ENCODE peak calls at places on chromosomes 12 and 14, in eight cellular contexts. C, S, P, T, R, G, O and U are unnamed samples. For H3K4me1, the result is how much of the 10 kb centered on the place peaks cover.

GRCh38 chr12:18257251-18257650 is 4.1 kb upstream of the PIK3C2G start:
- DNase-seq in C (no peak), S (no peak), P (no peak), T (no peak), R (no peak), G (no peak), O (no peak), U (no peak)

GRCh38 chr14:104596927-104597351 is 7.6 kb downstream of the TMEM179 start:
- DNase-seq in C (no peak), S (peak), P (no peak), T (no peak), R (no peak), G (peak), O (no peak), U (no peak)

GRCh38 chr14:32508281-32508680 is 179.2 kb downstream of the AKAP6 start:
- DNase-seq in C (peak), S (no peak), P (peak), T (no peak), R (no peak), G (no peak), O (no peak), U (no peak)

GRCh38 chr12:95318071-95318545 is 100.5 kb downstream of the VEZT start:
- DNase-seq in C (peak), S (no peak), P (peak), T (no peak), R (no peak), G (no peak), O (peak), U (no peak)

GRCh38 chr12:89875809-89876208 is 167.2 kb upstream of the ATP2B1 start:
- DNase-seq in C (no peak), S (no peak), P (no peak), T (no peak), R (no peak), G (no peak), O (no peak), U (no peak)

GRCh38 chr14:24077086-24077485 is 5.7 kb downstream of the CPNE6 start:
- DNase-seq in C (no peak), S (no peak), P (no peak), T (no peak), R (no peak), G (no peak), O (no peak), U (no peak)

GRCh38 chr12:113846883-113847282 is 119.2 kb downstream of the RBM19 start:
- DNase-seq in C (no peak), S (no peak), P (no peak), T (no peak), R (no peak), G (no peak), O (no peak), U (no peak)

GRCh38 chr14:80946187-80946586 is 4.6 kb upstream of the CEP128 start:
- DNase-seq in C (no peak), S (no peak), P (peak), T (no peak), R (no peak), G (no peak), O (peak), U (no peak)

GRCh38 chr12:34602213-34602940 is 580.1 kb downstream of the ALG10 start:
- DNase-seq in C (no peak), S (peak), P (no peak), T (no peak), R (peak), G (peak), O (no peak), U (peak)

GRCh38 chr14:105411017-105411941 is 8.3 kb upstream of the MTA1 start:
- DNase-seq in C (peak), S (peak), P (peak), T (no peak), R (no peak), G (peak), O (peak), U (peak)

GRCh38 chr12:105992849-105993740 is 145.7 kb downstream of the NUAK1 start:
- DNase-seq in C (peak), S (no peak), P (peak), T (no peak), R (no peak), G (no peak), O (no peak), U (peak)

GRCh38 chr14:58082491-58083098 is 69.4 kb downstream of the ARMH4 start:
- DNase-seq in C (peak), S (no peak), P (peak), T (no peak), R (no peak), G (no peak), O (peak), U (no peak)

GRCh38 chr14:26395726-26396125 is 202.1 kb downstream of the NOVA1 start:
- DNase-seq in C (no peak), S (no peak), P (no peak), T (no peak), R (no peak), G (no peak), O (no peak), U (no peak)

GRCh38 chr12:105253882-105254513 is 18.0 kb upstream of the APPL2 start:
- DNase-seq in C (peak), S (peak), P (peak), T (no peak), R (no peak), G (no peak), O (peak), U (no peak)

GRCh38 chr12:96208801-96209534 is 14.8 kb downstream of the ELK3 start:
- DNase-seq in C (peak), S (no peak), P (no peak), T (no peak), R (no peak), G (peak), O (no peak), U (no peak)

GRCh38 chr12:93526786-93527428 is 45.6 kb upstream of the SOCS2 start:
- DNase-seq in C (peak), S (no peak), P (peak), T (no peak), R (no peak), G (no peak), O (peak), U (no peak)

GRCh38 chr12:6367969-6368892 is 7.1 kb downstream of the SCNN1A start:
- DNase-seq in C (no peak), S (peak), P (no peak), T (peak), R (no peak), G (no peak), O (peak), U (no peak)

GRCh38 chr14:81401420-81402122 is 1.4 kb upstream of the STON2 start:
- DNase-seq in C (peak), S (no peak), P (peak), T (no peak), R (no peak), G (no peak), O (peak), U (no peak)

GRCh38 chr14:60482743-60483142 is 3.1 kb downstream of the C14orf39 start:
- DNase-seq in C (no peak), S (no peak), P (peak), T (no peak), R (no peak), G (no peak), O (peak), U (no peak)

GRCh38 chr12:111076611-111077451 is 156.5 kb upstream of the MYL2 start:
- DNase-seq in C (no peak), S (no peak), P (no peak), T (no peak), R (no peak), G (no peak), O (no peak), U (no peak)

GRCh38 chr12:32365473-32366064 is 33.8 kb upstream of the FGD4 start:
- DNase-seq in C (peak), S (no peak), P (peak), T (peak), R (no peak), G (no peak), O (peak), U (peak)

GRCh38 chr12:85821759-85822158 is 14.4 kb downstream of the RASSF9 start:
- DNase-seq in C (no peak), S (no peak), P (no peak), T (no peak), R (no peak), G (no peak), O (peak), U (no peak)

GRCh38 chr12:47194501-47194900 is 114.7 kb upstream of the AMIGO2 start:
- DNase-seq in C (no peak), S (no peak), P (no peak), T (no peak), R (no peak), G (no peak), O (no peak), U (no peak)
- H3K4me1 ChIP-seq in C (under half), S (under half), P (under half), T (under half), R (under half), G (under half), O (under half), U (under half)

DNA sequence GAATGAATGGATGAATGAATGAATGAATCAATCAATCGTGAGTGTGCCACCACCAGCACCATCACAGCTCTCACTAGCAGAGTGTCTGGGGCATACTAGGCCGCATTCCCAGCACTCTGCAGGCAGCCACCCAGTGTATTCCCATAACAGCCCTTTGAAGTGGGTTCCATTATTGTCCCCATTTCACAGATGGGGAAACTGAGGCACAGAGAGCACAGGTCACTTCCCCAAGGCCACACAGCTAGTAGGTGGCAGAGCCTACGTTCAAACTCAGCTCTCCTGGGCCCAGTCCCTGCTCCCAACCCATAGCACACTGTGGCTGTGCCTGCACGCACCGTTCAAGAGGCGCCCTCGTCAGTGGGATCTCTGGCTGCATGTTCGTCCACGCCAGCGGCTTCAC is 88.1 kb downstream of the RFLNA start:
- DNase-seq in C (no peak), S (no peak), P (no peak), T (no peak), R (no peak), G (no peak), O (no peak), U (no peak)
- H3K4me1 ChIP-seq in C (under half), S (under half), P (half or more), T (under half), R (half or more), G (under half), O (half or more), U (under half)

GRCh38 chr14:68936476-68936875 is 42.6 kb downstream of the ACTN1 start:
- DNase-seq in C (peak), S (peak), P (no peak), T (no peak), R (no peak), G (no peak), O (no peak), U (peak)
- H3K4me1 ChIP-seq in C (half or more), S (under half), P (half or more), T (under half), R (half or more), G (under half), O (under half), U (under half)

GRCh38 chr12:46110220-46110700 is 119.9 kb upstream of the SCAF11 start:
- DNase-seq in C (no peak), S (no peak), P (no peak), T (peak), R (no peak), G (peak), O (no peak), U (peak)

GRCh38 chr12:46108721-46109120 is 118.3 kb upstream of the SCAF11 start:
- DNase-seq in C (no peak), S (no peak), P (no peak), T (no peak), R (no peak), G (no peak), O (no peak), U (no peak)

GRCh38 chr12:46107591-46107990 is 117.2 kb upstream of the SCAF11 start:
- DNase-seq in C (no peak), S (no peak), P (no peak), T (no peak), R (no peak), G (no peak), O (no peak), U (no peak)

GRCh38 chr12:46110928-46111699 is 120.7 kb upstream of the SCAF11 start:
- DNase-seq in C (no peak), S (no peak), P (no peak), T (no peak), R (no peak), G (no peak), O (no peak), U (no peak)

GRCh38 chr12:46109343-46110219 is 119.2 kb upstream of the SCAF11 start:
- DNase-seq in C (no peak), S (no peak), P (no peak), T (no peak), R (no peak), G (no peak), O (no peak), U (no peak)
- H3K4me1 ChIP-seq in C (under half), S (under half), P (under half), T (under half), R (under half), G (under half), O (under half), U (under half)

DNA sequence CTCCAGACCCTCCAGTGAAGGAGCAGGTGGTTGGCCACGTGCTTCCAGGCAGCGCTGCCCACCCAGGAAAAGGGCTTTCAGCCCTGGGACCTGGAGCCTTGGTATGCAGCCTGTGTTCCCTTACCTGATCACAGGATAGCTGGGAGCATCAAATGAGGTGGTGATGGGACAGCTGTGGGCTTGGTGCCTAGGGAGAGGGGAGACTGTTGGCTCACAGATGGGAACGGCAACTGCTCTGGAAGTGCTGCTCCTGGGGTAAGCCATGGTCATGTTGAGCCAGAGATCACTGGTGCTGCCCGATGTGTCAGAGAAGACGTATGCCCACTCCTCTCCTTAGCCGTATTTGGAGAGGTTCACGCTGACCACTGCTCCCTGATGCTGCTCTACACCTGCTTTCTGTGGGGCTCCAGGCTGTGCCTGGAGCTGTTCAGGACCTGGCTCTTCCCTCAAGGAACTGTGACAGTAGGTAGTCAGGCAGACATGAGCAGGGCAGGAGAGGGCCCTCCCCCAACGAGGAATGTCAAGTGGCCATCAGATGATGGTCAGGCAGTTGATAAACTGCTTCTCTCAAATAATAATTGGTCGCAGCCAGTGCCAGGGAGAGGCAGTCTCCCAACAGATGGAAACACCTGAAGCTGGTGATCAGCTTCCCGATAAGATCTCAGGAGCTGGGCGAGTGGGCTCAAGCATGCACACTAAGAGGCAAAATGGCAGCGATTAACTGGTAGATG is 2.8 kb upstream of the CYP46A1 start:
- DNase-seq in C (no peak), S (peak), P (no peak), T (no peak), R (peak), G (no peak), O (no peak), U (no peak)
- H3K4me1 ChIP-seq in C (under half), S (under half), P (under half), T (under half), R (under half), G (under half), O (under half), U (under half)

GRCh38 chr14:90805662-90806548 is 10.3 kb downstream of the TTC7B start:
- DNase-seq in C (peak), S (peak), P (no peak), T (no peak), R (no peak), G (no peak), O (no peak), U (peak)
- H3K4me1 ChIP-seq in C (under half), S (under half), P (under half), T (under half), R (under half), G (under half), O (under half), U (under half)

GRCh38 chr14:85279407-85279806 is 250.5 kb upstream of the FLRT2 start:
- DNase-seq in C (no peak), S (no peak), P (no peak), T (no peak), R (no peak), G (no peak), O (no peak), U (no peak)
- H3K4me1 ChIP-seq in C (under half), S (under half), P (under half), T (under half), R (under half), G (under half), O (under half), U (under half)

GRCh38 chr14:91520138-91520537 is 10.0 kb upstream of the PPP4R3A start:
- DNase-seq in C (no peak), S (no peak), P (no peak), T (no peak), R (no peak), G (no peak), O (no peak), U (no peak)

GRCh38 chr14:91517013-91517412 is 6.9 kb upstream of the PPP4R3A start:
- DNase-seq in C (no peak), S (no peak), P (no peak), T (no peak), R (no peak), G (no peak), O (no peak), U (no peak)

GRCh38 chr14:91519239-91520036 is 9.3 kb upstream of the PPP4R3A start:
- DNase-seq in C (no peak), S (no peak), P (no peak), T (no peak), R (no peak), G (no peak), O (no peak), U (peak)

GRCh38 chr14:91511014-91511466 is 930 bp upstream of the PPP4R3A start:
- DNase-seq in C (no peak), S (no peak), P (peak), T (no peak), R (no peak), G (no peak), O (peak), U (no peak)

DNA sequence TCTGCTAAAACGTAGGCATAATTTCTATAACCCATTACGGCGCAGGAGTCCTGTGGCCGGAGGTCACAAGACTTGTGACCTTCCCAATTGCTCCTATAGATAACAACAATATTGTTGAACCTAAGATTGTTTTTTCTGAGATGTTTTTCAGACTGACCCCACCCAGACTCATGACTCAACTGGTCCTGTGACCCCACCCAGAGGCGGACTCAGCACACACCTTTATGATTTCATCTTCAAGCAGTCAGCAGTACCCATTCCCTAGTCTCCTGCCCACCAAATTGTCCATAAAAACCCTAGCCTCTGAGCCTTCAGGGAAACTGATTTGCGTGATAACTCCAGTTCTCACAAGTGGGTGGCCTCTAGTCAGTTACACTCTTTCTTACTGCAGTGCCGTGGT is 5.9 kb upstream of the PPP4R3A start:
- DNase-seq in C (no peak), S (no peak), P (no peak), T (no peak), R (no peak), G (no peak), O (no peak), U (no peak)
- H3K4me1 ChIP-seq in C (under half), S (under half), P (under half), T (under half), R (under half), G (under half), O (under half), U (under half)

GRCh38 chr12:128856035-128856790 is 2.9 kb downstream of the GLT1D1 start:
- DNase-seq in C (no peak), S (no peak), P (no peak), T (no peak), R (peak), G (no peak), O (no peak), U (no peak)
- H3K4me1 ChIP-seq in C (under half), S (under half), P (under half), T (under half), R (under half), G (under half), O (under half), U (under half)

DNA sequence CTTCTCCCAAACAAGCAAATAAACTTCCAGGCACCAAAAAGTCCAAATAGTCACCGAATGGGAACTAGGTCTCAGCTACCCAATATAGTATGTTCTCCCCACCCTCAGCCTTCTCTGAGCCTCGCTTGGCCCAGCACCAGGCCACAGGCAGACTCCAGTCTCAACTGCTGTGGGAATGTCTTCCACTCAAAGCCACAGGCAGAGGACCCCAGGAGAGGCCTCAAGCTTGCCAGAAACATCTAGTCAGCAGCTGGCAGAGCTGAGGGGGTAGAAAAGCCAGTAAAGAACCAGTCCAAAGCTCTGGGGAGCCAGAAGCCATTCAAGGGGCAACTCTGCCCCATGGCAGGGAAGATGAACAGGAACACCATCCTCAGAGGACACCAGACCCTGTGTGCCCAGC is 41.8 kb downstream of the FMNL3 start:
- DNase-seq in C (peak), S (no peak), P (no peak), T (no peak), R (no peak), G (no peak), O (no peak), U (peak)
- H3K4me1 ChIP-seq in C (under half), S (under half), P (under half), T (under half), R (under half), G (under half), O (under half), U (under half)